ENCODE peak calls at places on chromosomes 1 and 21, in four cellular contexts. F is psoas muscle; O is spleen; T is naive thymus-derived CD4-positive, alpha-beta T cell. Q is an unnamed sample.

GRCh38 chr1:67211589-67212563 is 45.6 kb downstream of the IL23R start:
- DNase-seq in F (no peak), O (no peak), T (peak; percentile 37), Q (peak; percentile 41)

GRCh38 chr1:228871314-228872061 is 136.2 kb downstream of the RHOU start:
- DNase-seq in F (no peak), O (no peak), T (no peak), Q (no peak)

GRCh38 chr1:209845405-209845725 is 17.6 kb downstream of the UTP25 start:
- DNase-seq in F (no peak), O (no peak), T (no peak), Q (no peak)

GRCh38 chr1:29513357-29513756 is 277.0 kb downstream of the PTPRU start:
- DNase-seq in F (peak; percentile 24), O (peak; percentile 44), T (no peak), Q (peak; percentile 8)

GRCh38 chr1:206941766-206942418 is 4.4 kb downstream of the PIGR start:
- DNase-seq in F (no peak), O (no peak), T (no peak), Q (no peak)

GRCh38 chr1:110136911-110137310 is 13.4 kb upstream of the SLC6A17 start:
- DNase-seq in F (no peak), O (no peak), T (no peak), Q (peak; percentile 17)

GRCh38 chr21:33642896-33643657 is 776 bp downstream of the ITSN1 start:
- DNase-seq in F (peak; percentile 43), O (peak; percentile 89), T (no peak), Q (peak; percentile 22)

GRCh38 chr1:146016891-146017290 is 4.6 kb downstream of the HJV start:
- DNase-seq in F (no peak), O (no peak), T (no peak), Q (no peak)

GRCh38 chr1:175725684-175726083 is 17.7 kb downstream of the TNR start:
- DNase-seq in F (no peak), O (no peak), T (no peak), Q (peak; percentile 56)

GRCh38 chr1:149843302-149844041 is 55.9 kb upstream of the BOLA1 start:
- DNase-seq in F (no peak), O (peak; percentile 41), T (no peak), Q (no peak)

GRCh38 chr1:119250299-119250698 is 109.8 kb upstream of the WARS2 start:
- DNase-seq in F (no peak), O (no peak), T (no peak), Q (no peak)

GRCh38 chr1:192913683-192914082 is 104.8 kb downstream of the RGS2 start:
- DNase-seq in F (no peak), O (no peak), T (no peak), Q (no peak)

GRCh38 chr1:25702101-25702775 is 85.6 kb downstream of the MAN1C1 start:
- DNase-seq in F (no peak), O (no peak), T (no peak), Q (no peak)

GRCh38 chr1:66415830-66416229 is 118.1 kb upstream of the SGIP1 start:
- DNase-seq in F (no peak), O (no peak), T (no peak), Q (no peak)

GRCh38 chr1:207282496-207283380 is 38.7 kb upstream of the CD55 start:
- DNase-seq in F (no peak), O (no peak), T (peak; percentile 22), Q (no peak)

GRCh38 chr1:205477759-205478247 is 22.0 kb upstream of the BLACAT1 start:
- DNase-seq in F (no peak), O (no peak), T (no peak), Q (no peak)

GRCh38 chr1:206926286-206926685 is 4.5 kb upstream of the FCMR start:
- DNase-seq in F (no peak), O (no peak), T (no peak), Q (no peak)

GRCh38 chr1:92329356-92330129 is 30.7 kb downstream of the RPAP2 start:
- DNase-seq in F (no peak), O (no peak), T (no peak), Q (no peak)

GRCh38 chr1:153742411-153743142 is 14.7 kb downstream of the INTS3 start:
- DNase-seq in F (no peak), O (peak; percentile 64), T (no peak), Q (no peak)

GRCh38 chr1:245396615-245397014 is 241.8 kb downstream of the KIF26B start:
- DNase-seq in F (no peak), O (no peak), T (no peak), Q (no peak)

GRCh38 chr1:105343317-105343716 is 1593.6 kb downstream of the AMY1C start:
- DNase-seq in F (no peak), O (no peak), T (no peak), Q (peak; percentile 20)

GRCh38 chr1:201214461-201214860 is 23.8 kb downstream of the IGFN1 start:
- DNase-seq in F (no peak), O (peak; percentile 21), T (no peak), Q (no peak)

GRCh38 chr1:41174170-41174569 is 67.9 kb downstream of the SCMH1 start:
- DNase-seq in F (no peak), O (no peak), T (no peak), Q (no peak)

GRCh38 chr1:226021406-226022200 is 22.5 kb upstream of the SDE2 start:
- DNase-seq in F (no peak), O (no peak), T (no peak), Q (no peak)

GRCh38 chr1:15749399-15750291 is 7.3 kb downstream of the TMEM82 start:
- DNase-seq in F (no peak), O (no peak), T (no peak), Q (no peak)

GRCh38 chr1:12157366-12158231 is 9.2 kb upstream of the TNFRSF1B start:
- DNase-seq in F (no peak), O (no peak), T (no peak), Q (no peak)
- H3K27ac ChIP-seq in F (no peak overlapping the region), O (no peak overlapping the region), T (no peak overlapping the region), Q (no peak overlapping the region)

GRCh38 chr1:186838380-186839076 is 9.8 kb downstream of the PLA2G4A start:
- DNase-seq in F (no peak), O (no peak), T (no peak), Q (no peak)

GRCh38 chr1:186829679-186830587 is 1.2 kb downstream of the PLA2G4A start:
- DNase-seq in F (no peak), O (no peak), T (no peak), Q (no peak)

GRCh38 chr1:186835448-186835847 is 6.7 kb downstream of the PLA2G4A start:
- DNase-seq in F (no peak), O (no peak), T (no peak), Q (no peak)

GRCh38 chr1:186839077-186839400 is 10.3 kb downstream of the PLA2G4A start:
- DNase-seq in F (no peak), O (no peak), T (no peak), Q (no peak)

GRCh38 chr1:186834405-186834958 is 5.7 kb downstream of the PLA2G4A start:
- DNase-seq in F (no peak), O (no peak), T (no peak), Q (no peak)
- H3K4me1 ChIP-seq in F (no peaks in the 10 kb centered on the region), O (peaks cover 8% of the 10 kb centered on the region), T (no peaks in the 10 kb centered on the region), Q (no peaks in the 10 kb centered on the region)

DNA sequence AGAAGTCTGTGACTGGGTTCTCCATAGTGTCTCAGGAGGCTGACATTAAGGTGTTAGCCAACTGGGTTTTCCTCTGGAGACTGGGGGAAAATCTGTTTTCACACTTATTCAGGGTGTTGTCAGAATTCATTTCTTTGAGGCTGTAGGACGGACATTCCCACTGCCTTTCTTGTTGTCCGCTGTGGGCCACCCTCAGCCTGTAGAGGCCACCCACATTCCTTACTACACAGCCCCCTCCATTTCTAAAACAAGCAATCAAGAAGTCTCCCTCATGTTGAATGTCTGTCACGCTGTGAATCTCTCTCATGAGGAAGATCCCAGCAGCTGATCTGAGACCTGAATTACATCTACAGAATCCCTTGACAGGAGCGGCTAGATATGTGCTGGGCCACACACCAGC is 295.5 kb upstream of the RUNX1 start:
- DNase-seq in F (no peak), O (no peak), T (no peak), Q (no peak)
- H3K27ac ChIP-seq in F (no peak overlapping the region), O (no peak overlapping the region), T (no peak overlapping the region), Q (no peak overlapping the region)

GRCh38 chr1:203644661-203645510 is 18.3 kb downstream of the ATP2B4 start:
- DNase-seq in F (no peak), O (no peak), T (no peak), Q (no peak)

GRCh38 chr1:203649551-203650011 is 22.9 kb downstream of the ATP2B4 start:
- DNase-seq in F (no peak), O (no peak), T (no peak), Q (no peak)

GRCh38 chr1:203650012-203650836 is 23.6 kb downstream of the ATP2B4 start:
- DNase-seq in F (peak; percentile 65), O (peak; percentile 92), T (peak; percentile 24), Q (peak; percentile 82)

GRCh38 chr1:203645996-203646395 is 19.4 kb downstream of the ATP2B4 start:
- DNase-seq in F (no peak), O (no peak), T (no peak), Q (no peak)

GRCh38 chr1:203648281-203648680 is 21.6 kb downstream of the ATP2B4 start:
- DNase-seq in F (no peak), O (no peak), T (no peak), Q (no peak)
- H3K4me1 ChIP-seq in F (peaks cover 19% of the 10 kb centered on the region), O (peaks cover 39% of the 10 kb centered on the region), T (peaks cover 64% of the 10 kb centered on the region), Q (peaks cover 55% of the 10 kb centered on the region)

Q was measured in DND-41.